ENCODE peak calls at places on chromosomes 6 and 20, in five cellular contexts. T, Z, S, Q and N are unnamed samples. For H3K9me3, the result is how much of the 10 kb centered on the place peaks cover.

GRCh38 chr20:33929917-33930316 is 63.8 kb upstream of the RALY start:
- DNase-seq in T (no peak), Z (no peak), S (no peak), Q (no peak), N (no peak)

GRCh38 chr6:142384455-142385332 is 82.9 kb downstream of the ADGRG6 start:
- DNase-seq in T (no peak), Z (no peak), S (no peak), Q (no peak), N (no peak)

GRCh38 chr6:5851261-5851757 is 155.4 kb downstream of the NRN1 start:
- DNase-seq in T (peak), Z (no peak), S (peak), Q (peak), N (peak)

GRCh38 chr6:144820270-144820669 is 535.1 kb downstream of the UTRN start:
- DNase-seq in T (no peak), Z (peak), S (no peak), Q (no peak), N (no peak)

GRCh38 chr6:72524011-72524645 is 97.7 kb upstream of the KCNQ5 start:
- DNase-seq in T (no peak), Z (no peak), S (no peak), Q (no peak), N (no peak)

GRCh38 chr6:73308712-73309533 is 45.2 kb downstream of the DPPA5 start:
- DNase-seq in T (no peak), Z (peak), S (no peak), Q (no peak), N (no peak)

GRCh38 chr6:37354526-37355384 is 972 bp downstream of the RNF8 start:
- DNase-seq in T (peak), Z (no peak), S (peak), Q (peak), N (peak)

GRCh38 chr6:2514965-2515543 is 235.7 kb downstream of the MYLK4 start:
- DNase-seq in T (peak), Z (no peak), S (no peak), Q (no peak), N (no peak)

GRCh38 chr6:90028995-90029635 is 134.8 kb downstream of the GJA10 start:
- DNase-seq in T (no peak), Z (no peak), S (no peak), Q (no peak), N (no peak)

GRCh38 chr6:169839493-169839892 is 88.1 kb downstream of the ERMARD start:
- DNase-seq in T (peak), Z (no peak), S (no peak), Q (no peak), N (no peak)

GRCh38 chr20:64113796-64114355 is 6.5 kb upstream of the NPBWR2 start:
- DNase-seq in T (peak), Z (no peak), S (no peak), Q (no peak), N (no peak)

GRCh38 chr6:2611092-2611491 is 139.6 kb downstream of the MYLK4 start:
- DNase-seq in T (no peak), Z (no peak), S (no peak), Q (no peak), N (no peak)

GRCh38 chr6:159527351-159527750 is 165.7 kb downstream of the SOD2 start:
- DNase-seq in T (no peak), Z (no peak), S (no peak), Q (no peak), N (no peak)

GRCh38 chr20:59831024-59831900 is 102.2 kb downstream of the SYCP2 start:
- DNase-seq in T (peak), Z (no peak), S (peak), Q (no peak), N (no peak)

GRCh38 chr6:122563364-122564052 is 46.7 kb upstream of the PKIB start:
- DNase-seq in T (no peak), Z (no peak), S (no peak), Q (no peak), N (no peak)

GRCh38 chr6:53979468-53980067 is 131.7 kb upstream of the MLIP start:
- DNase-seq in T (no peak), Z (peak), S (no peak), Q (no peak), N (no peak)

GRCh38 chr20:62322428-62323073 is 19.8 kb downstream of the ADRM1 start:
- DNase-seq in T (no peak), Z (no peak), S (no peak), Q (peak), N (no peak)

GRCh38 chr6:143598466-143599080 is 79.2 kb upstream of the PHACTR2 start:
- DNase-seq in T (no peak), Z (no peak), S (no peak), Q (no peak), N (no peak)

GRCh38 chr6:52136934-52137467 is 49.2 kb upstream of the IL17A start:
- DNase-seq in T (no peak), Z (no peak), S (no peak), Q (no peak), N (no peak)

GRCh38 chr6:119090256-119090655 is 11.8 kb upstream of the FAM184A start:
- DNase-seq in T (no peak), Z (no peak), S (no peak), Q (no peak), N (no peak)

GRCh38 chr20:19073584-19074198 is 138.8 kb upstream of the SLC24A3 start:
- DNase-seq in T (no peak), Z (no peak), S (no peak), Q (no peak), N (no peak)

GRCh38 chr6:5981274-5982026 is 25.3 kb downstream of the NRN1 start:
- DNase-seq in T (no peak), Z (no peak), S (no peak), Q (no peak), N (no peak)

GRCh38 chr20:41366546-41367392 is at the start of gene EMILIN3:
- DNase-seq in T (no peak), Z (no peak), S (no peak), Q (no peak), N (no peak)

GRCh38 chr20:50578061-50578777 is 68.0 kb downstream of the PTPN1 start:
- DNase-seq in T (no peak), Z (no peak), S (no peak), Q (no peak), N (no peak)

GRCh38 chr6:7033202-7033601 is 74.6 kb upstream of the RREB1 start:
- DNase-seq in T (no peak), Z (no peak), S (no peak), Q (no peak), N (no peak)

DNA sequence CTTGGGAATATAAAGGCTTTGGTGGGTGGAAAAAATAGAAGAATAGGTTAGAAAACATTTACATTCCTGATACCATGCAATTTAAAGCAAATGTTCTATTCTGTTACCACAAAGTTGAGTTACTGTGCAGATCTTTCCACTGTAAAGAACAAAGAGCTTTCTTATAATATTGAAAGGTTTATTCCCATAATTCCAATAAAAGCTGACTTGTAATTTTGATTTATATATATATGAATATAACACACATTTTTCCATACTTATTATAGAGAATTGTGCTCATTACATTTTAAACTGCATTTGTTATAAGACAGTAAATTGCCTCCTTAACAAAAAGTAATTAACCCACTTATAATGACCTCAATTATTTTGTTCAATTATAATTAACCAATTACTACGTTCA is 135.9 kb downstream of the RNASET2 start:
- DNase-seq in T (no peak), Z (no peak), S (no peak), Q (no peak), N (no peak)
- H3K9me3 ChIP-seq in T (under half), Z (under half), S (under half), Q (under half), N (under half)

DNA sequence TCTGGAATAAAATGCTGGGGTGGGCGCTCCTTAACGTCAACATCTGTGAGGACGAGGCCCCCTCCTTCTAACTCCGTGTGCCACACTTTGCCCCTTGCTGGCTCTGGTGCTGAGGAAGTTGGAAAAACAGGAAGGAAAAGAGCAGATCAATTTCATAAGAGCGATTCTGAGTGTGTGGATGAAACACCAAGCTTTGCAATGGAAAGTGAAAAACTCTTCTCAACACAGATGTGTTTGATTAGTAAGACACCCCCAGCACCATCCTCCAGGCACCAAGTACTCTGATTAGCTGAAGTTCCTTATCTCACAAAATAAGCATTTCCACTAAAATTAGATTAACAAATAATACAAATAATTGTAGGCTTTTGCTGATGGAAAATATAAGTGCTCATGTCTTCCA is 447.1 kb downstream of the MAFB start:
- DNase-seq in T (no peak), Z (no peak), S (no peak), Q (no peak), N (no peak)
- H3K9me3 ChIP-seq in T (under half), Z (under half), S (under half), Q (under half), N (under half)

GRCh38 chr6:67888546-67888885 is 746.6 kb upstream of the ADGRB3 start:
- DNase-seq in T (no peak), Z (no peak), S (no peak), Q (no peak), N (no peak)
- H3K9me3 ChIP-seq in T (under half), Z (under half), S (under half), Q (under half), N (under half)

DNA sequence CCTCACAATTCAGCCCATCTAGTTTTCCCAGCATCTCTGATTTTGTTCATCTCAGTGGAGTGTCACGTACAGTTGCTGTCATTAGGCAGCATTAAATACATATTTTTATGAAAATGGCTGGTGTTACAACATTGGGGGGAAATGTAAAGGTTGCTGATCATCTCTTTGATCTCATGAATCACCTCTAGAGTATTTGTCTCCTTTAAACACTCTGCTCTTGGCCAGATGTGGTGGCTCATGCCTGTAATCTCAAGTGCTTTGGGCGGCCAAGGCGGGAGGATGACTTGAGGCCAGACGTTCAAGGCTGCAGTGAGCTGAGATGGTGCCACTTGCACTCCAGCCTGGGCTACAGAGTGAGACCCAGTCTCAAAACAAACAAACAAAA is 128.1 kb downstream of the IPCEF1 start:
- DNase-seq in T (no peak), Z (no peak), S (no peak), Q (no peak), N (no peak)
- H3K9me3 ChIP-seq in T (under half), Z (under half), S (under half), Q (under half), N (under half)